ENCODE peak calls at places on chromosomes 3 and 15, in six cellular contexts. D, S, K, Q, E and Z are unnamed samples. For H3K27me3, the result is how much of the 10 kb centered on the place peaks cover.

GRCh38 chr15:51866161-51866560 is 36.7 kb downstream of the TMOD3 start:
- DNase-seq in E (no peak), K (no peak), S (no peak), D (no peak), Q (no peak), Z (no peak)

GRCh38 chr15:89108865-89109660 is 20.8 kb downstream of the ABHD2 start:
- DNase-seq in D (no peak), Q (no peak), K (no peak), E (no peak), S (peak), Z (no peak)

GRCh38 chr15:52076889-52077781 is 35.4 kb downstream of the BCL2L10 start:
- DNase-seq in S (no peak), K (peak), Q (peak), D (peak), E (no peak), Z (no peak)

GRCh38 chr15:22808761-22809280 is 22.4 kb downstream of the NIPA1 start:
- DNase-seq in Q (no peak), K (no peak), E (peak), S (no peak), D (no peak), Z (no peak)

GRCh38 chr3:129343643-129344360 is 65.1 kb downstream of the HMCES start:
- DNase-seq in E (no peak), K (peak), D (no peak), Q (peak), S (peak), Z (no peak)

GRCh38 chr15:60191015-60191414 is 186.9 kb downstream of the FOXB1 start:
- DNase-seq in D (no peak), Q (no peak), E (no peak), K (no peak), S (no peak), Z (no peak)

GRCh38 chr3:73540969-73541740 is 83.6 kb downstream of the PDZRN3 start:
- DNase-seq in E (no peak), S (no peak), D (peak), K (no peak), Q (no peak), Z (no peak)

GRCh38 chr3:134242649-134243637 is 7.7 kb downstream of the RYK start:
- DNase-seq in K (no peak), Q (peak), D (peak), S (peak), E (no peak), Z (no peak)

GRCh38 chr15:88029696-88030095 is 226.8 kb downstream of the NTRK3 start:
- DNase-seq in K (no peak), S (no peak), Q (no peak), D (no peak), E (no peak), Z (no peak)

GRCh38 chr15:39287322-39288195 is 293.3 kb upstream of the THBS1 start:
- DNase-seq in D (peak), K (no peak), Q (peak), E (no peak), S (no peak), Z (no peak)

GRCh38 chr3:172125963-172126403 is 86.6 kb downstream of the FNDC3B start:
- DNase-seq in D (peak), K (peak), E (peak), Q (peak), S (no peak), Z (peak)

GRCh38 chr3:115359507-115359906 is 212.4 kb upstream of the ZBTB20 start:
- DNase-seq in D (peak), S (no peak), K (no peak), Q (peak), E (no peak), Z (no peak)

GRCh38 chr15:70096975-70097336 is 761 bp downstream of the TLE3 start:
- DNase-seq in K (no peak), E (no peak), D (no peak), S (no peak), Q (no peak), Z (no peak)

GRCh38 chr3:140416686-140417085 is 261.2 kb upstream of the TRIM42 start:
- DNase-seq in Q (no peak), D (no peak), S (no peak), E (no peak), K (no peak), Z (no peak)

GRCh38 chr15:70042553-70043214 is 55.0 kb downstream of the TLE3 start:
- DNase-seq in Q (no peak), E (no peak), S (no peak), D (no peak), K (no peak), Z (no peak)

GRCh38 chr3:193310914-193311723 is 67.4 kb downstream of the ATP13A5 start:
- DNase-seq in D (no peak), S (no peak), K (no peak), Q (no peak), E (no peak), Z (no peak)

GRCh38 chr15:44593042-44593736 is 56.2 kb downstream of the EIF3J start:
- DNase-seq in Q (peak), D (no peak), E (no peak), S (no peak), K (no peak), Z (no peak)

GRCh38 chr15:91652610-91653207 is 200.8 kb upstream of the SLCO3A1 start:
- DNase-seq in D (no peak), E (no peak), Q (no peak), S (no peak), K (no peak), Z (no peak)

GRCh38 chr3:36365829-36366228 is 14.5 kb upstream of the STAC start:
- DNase-seq in K (no peak), D (no peak), Q (no peak), S (no peak), E (no peak), Z (no peak)

GRCh38 chr3:50396502-50396901 is 37.2 kb upstream of the TMEM115 start:
- DNase-seq in E (no peak), D (no peak), K (peak), Q (no peak), S (no peak), Z (no peak)

GRCh38 chr3:8386221-8386620 is 115.4 kb upstream of the LMCD1 start:
- DNase-seq in K (no peak), D (peak), Q (peak), E (no peak), S (no peak), Z (no peak)

GRCh38 chr3:60798456-60798855 is 452.8 kb downstream of the FHIT start:
- DNase-seq in S (no peak), Q (no peak), E (no peak), K (no peak), D (no peak), Z (no peak)

GRCh38 chr15:39454189-39454986 is 126.5 kb upstream of the THBS1 start:
- DNase-seq in D (peak), Q (no peak), E (no peak), S (no peak), K (no peak), Z (no peak)

GRCh38 chr3:162192340-162193004 is 695.9 kb downstream of the OTOL1 start:
- DNase-seq in E (no peak), Q (no peak), S (no peak), D (no peak), K (no peak), Z (no peak)

GRCh38 chr15:75696303-75696657 is 16.4 kb downstream of the CSPG4 start:
- DNase-seq in S (no peak), Q (no peak), E (peak), K (no peak), D (no peak), Z (no peak)

GRCh38 chr3:120741837-120742197 is 499 bp downstream of the RABL3 start:
- DNase-seq in E (no peak), K (no peak), S (no peak), D (peak), Q (no peak), Z (no peak)

GRCh38 chr3:197811343-197811742 is 20.3 kb downstream of the LRCH3 start:
- DNase-seq in D (peak), K (peak), E (no peak), S (no peak), Q (peak), Z (peak)

GRCh38 chr15:37045859-37046318 is 54.5 kb downstream of the MEIS2 start:
- DNase-seq in E (no peak), S (peak), K (no peak), D (no peak), Q (peak), Z (no peak)

GRCh38 chr15:59801649-59802048 is 112.5 kb upstream of the BNIP2 start:
- DNase-seq in S (no peak), D (no peak), E (no peak), Q (no peak), K (no peak), Z (no peak)

GRCh38 chr3:48356419-48356818 is 15.6 kb upstream of the FBXW12 start:
- DNase-seq in E (no peak), S (no peak), Q (no peak), K (no peak), D (no peak), Z (no peak)

GRCh38 chr3:128133273-128133883 is 9.8 kb upstream of the RUVBL1 start:
- DNase-seq in Q (peak), S (peak), D (peak), K (peak), E (no peak), Z (no peak)

GRCh38 chr15:83323296-83323711 is 38.8 kb upstream of the BNC1 start:
- DNase-seq in S (no peak), K (no peak), D (peak), Q (peak), E (no peak), Z (no peak)

GRCh38 chr15:69443032-69443611 is 9.5 kb upstream of the RPLP1 start:
- DNase-seq in E (no peak), Q (no peak), D (no peak), K (no peak), S (no peak), Z (no peak)

GRCh38 chr3:13728487-13728886 is 151.4 kb downstream of the WNT7A start:
- DNase-seq in S (peak), E (no peak), Q (no peak), K (no peak), D (no peak), Z (no peak)

GRCh38 chr3:196792771-196793170 is 53.1 kb downstream of the PAK2 start:
- DNase-seq in S (no peak), E (no peak), Q (no peak), D (peak), K (no peak), Z (no peak)

GRCh38 chr15:65086680-65087111 is 10.2 kb downstream of the KBTBD13 start:
- DNase-seq in S (peak), Q (peak), E (peak), D (no peak), K (no peak), Z (no peak)

GRCh38 chr3:150329408-150329807 is 78.7 kb upstream of the TSC22D2 start:
- DNase-seq in D (no peak), K (no peak), Q (no peak), S (no peak), E (no peak), Z (no peak)

DNA sequence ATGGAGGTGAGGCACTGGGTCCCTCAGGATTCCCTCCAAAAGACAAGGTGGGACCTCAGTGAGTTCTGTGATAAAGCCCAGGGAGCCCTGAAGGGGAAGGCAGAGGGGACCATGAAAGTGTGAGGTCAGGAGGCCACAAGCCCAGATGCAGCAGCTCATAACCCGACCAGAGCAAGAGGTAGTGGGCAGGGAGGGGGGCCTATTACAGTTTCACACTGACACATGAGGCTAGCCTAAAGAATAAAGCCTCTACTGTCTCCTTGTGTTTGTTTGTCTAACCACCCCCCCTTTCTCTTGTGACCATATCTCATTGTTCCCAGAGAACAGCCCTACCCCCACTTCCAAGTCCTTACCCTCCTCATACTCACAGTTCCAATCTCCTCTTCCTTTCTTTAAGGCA is 8.7 kb downstream of the ADCY5 start:
- DNase-seq in S (no peak), E (no peak), Q (no peak), K (no peak), D (no peak), Z (no peak)
- H3K27me3 ChIP-seq in S (under half), E (under half), Q (under half), K (under half), D (half or more), Z (under half)

GRCh38 chr3:46479696-46480095 is 15.0 kb upstream of the LTF start:
- DNase-seq in S (no peak), K (no peak), D (peak), E (no peak), Q (no peak), Z (no peak)
- H3K27me3 ChIP-seq in S (under half), K (under half), D (under half), E (under half), Q (under half), Z (under half)

GRCh38 chr3:54139630-54140029 is 17.3 kb downstream of the CACNA2D3 start:
- DNase-seq in D (no peak), K (no peak), E (no peak), Q (no peak), S (no peak), Z (no peak)
- H3K27me3 ChIP-seq in D (under half), K (under half), E (under half), Q (under half), S (under half), Z (under half)

GRCh38 chr15:74205593-74205969 is 3.0 kb upstream of the STRA6 start:
- DNase-seq in Q (no peak), S (no peak), E (no peak), K (no peak), D (no peak), Z (no peak)
- H3K27me3 ChIP-seq in Q (under half), S (under half), E (under half), K (under half), D (under half), Z (under half)

GRCh38 chr15:74130849-74131617 is 647 bp downstream of the ISLR2 start:
- DNase-seq in S (peak), K (no peak), Q (no peak), D (no peak), E (no peak), Z (no peak)
- H3K27me3 ChIP-seq in S (half or more), K (half or more), Q (half or more), D (half or more), E (half or more), Z (under half)

DNA sequence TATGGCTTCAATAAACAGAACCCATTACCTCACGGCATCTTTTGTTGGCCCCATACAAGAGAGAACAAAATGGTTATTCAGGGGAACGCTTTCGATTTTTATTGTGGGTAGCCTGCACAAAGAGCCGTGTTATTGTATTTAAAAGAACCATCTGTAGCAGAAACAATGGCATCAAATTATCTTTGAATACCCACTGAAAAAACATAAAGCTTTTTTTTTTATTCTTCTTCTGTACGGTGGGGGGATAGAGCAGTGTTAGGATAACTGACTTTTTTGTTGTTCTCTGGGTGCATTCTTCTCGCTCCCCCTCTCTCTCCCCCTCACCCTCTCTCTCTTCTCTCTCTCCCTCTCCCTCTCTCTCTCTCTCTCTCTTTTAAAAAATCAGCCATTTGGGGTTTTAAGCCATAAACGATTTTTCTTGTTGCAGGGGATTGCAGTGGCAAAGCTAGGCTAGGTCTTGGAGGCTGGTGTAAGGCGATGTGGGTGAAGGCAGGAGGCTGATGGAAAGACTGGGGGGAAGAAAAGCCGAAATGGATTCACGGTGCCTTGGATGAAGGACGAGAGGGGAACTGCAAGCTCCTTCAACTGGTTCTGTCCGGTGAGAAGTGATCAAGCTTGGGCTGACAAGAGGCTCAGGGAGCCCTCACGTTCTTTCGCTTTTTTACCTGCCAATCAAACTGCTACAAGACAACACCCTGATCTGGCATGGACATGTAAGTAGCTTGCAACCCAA is 12.4 kb upstream of the SOX2 start:
- DNase-seq in K (no peak), S (peak), E (no peak), Q (no peak), D (no peak), Z (no peak)
- H3K27me3 ChIP-seq in K (half or more), S (half or more), E (half or more), Q (under half), D (under half), Z (half or more)